ENCODE peak calls at places on chromosomes 7 and 10, in four cellular contexts. One of them, this sample, is unnamed.

GRCh38 chr7:106947244-106947728 is 82.2 kb downstream of the PIK3CG start:
- DNase-seq in SK-N-SH: peak
- DNase-seq in K562: peak
- DNase-seq in H1: peak
- DNase-seq in this sample: peak

GRCh38 chr7:117152213-117153007 is 170.4 kb downstream of the WNT2 start:
- DNase-seq in SK-N-SH: no peak
- DNase-seq in K562: no peak
- DNase-seq in H1: no peak
- DNase-seq in this sample: no peak

GRCh38 chr7:85114342-85114741 is 72.5 kb downstream of the SEMA3D start:
- DNase-seq in SK-N-SH: no peak
- DNase-seq in K562: no peak
- DNase-seq in H1: no peak
- DNase-seq in this sample: no peak

GRCh38 chr7:84245831-84246230 is 51.2 kb upstream of the SEMA3A start:
- DNase-seq in SK-N-SH: no peak
- DNase-seq in K562: no peak
- DNase-seq in H1: peak
- DNase-seq in this sample: peak

GRCh38 chr7:1725199-1725701 is 55.2 kb downstream of the ELFN1 start:
- DNase-seq in SK-N-SH: no peak
- DNase-seq in K562: no peak
- DNase-seq in H1: no peak
- DNase-seq in this sample: peak

GRCh38 chr10:52701647-52702046 is 70.9 kb downstream of the MBL2 start:
- DNase-seq in SK-N-SH: no peak
- DNase-seq in K562: no peak
- DNase-seq in H1: no peak
- DNase-seq in this sample: no peak

GRCh38 chr10:113945075-113945686 is 90.7 kb downstream of the NHLRC2 start:
- DNase-seq in SK-N-SH: no peak
- DNase-seq in K562: no peak
- DNase-seq in H1: no peak
- DNase-seq in this sample: no peak

GRCh38 chr10:48603421-48604038 is 1.3 kb downstream of the ARHGAP22 start:
- DNase-seq in SK-N-SH: no peak
- DNase-seq in K562: no peak
- DNase-seq in H1: no peak
- DNase-seq in this sample: no peak

GRCh38 chr7:151038951-151039849 is 9.1 kb upstream of the ASIC3 start:
- DNase-seq in SK-N-SH: peak
- DNase-seq in K562: peak
- DNase-seq in H1: no peak
- DNase-seq in this sample: no peak

GRCh38 chr7:100568936-100569844 is 4.5 kb downstream of the SAP25 start:
- DNase-seq in SK-N-SH: peak
- DNase-seq in K562: peak
- DNase-seq in H1: peak
- DNase-seq in this sample: peak

GRCh38 chr7:72481934-72482333 is 69.8 kb upstream of the CALN1 start:
- DNase-seq in SK-N-SH: no peak
- DNase-seq in K562: no peak
- DNase-seq in H1: no peak
- DNase-seq in this sample: no peak

GRCh38 chr10:76036410-76036940 is 605.1 kb downstream of the LRMDA start:
- DNase-seq in SK-N-SH: peak
- DNase-seq in K562: peak
- DNase-seq in H1: peak
- DNase-seq in this sample: peak

GRCh38 chr7:155799514-155799913 is 12.7 kb downstream of the SHH start:
- DNase-seq in SK-N-SH: peak
- DNase-seq in K562: no peak
- DNase-seq in H1: no peak
- DNase-seq in this sample: no peak

GRCh38 chr10:93095225-93095624 is 21.5 kb downstream of the CYP26A1 start:
- DNase-seq in SK-N-SH: no peak
- DNase-seq in K562: no peak
- DNase-seq in H1: no peak
- DNase-seq in this sample: no peak
- TF ChIP-seq TEAD4 in SK-N-SH: no peak
- TF ChIP-seq TEAD4 in K562: no peak
- TF ChIP-seq TEAD4 in H1: peak
- TF ChIP-seq TEAD4 in this sample: no peak

GRCh38 chr10:125192620-125193019 is 32.3 kb upstream of the CTBP2 start:
- DNase-seq in SK-N-SH: no peak
- DNase-seq in K562: no peak
- DNase-seq in H1: no peak
- DNase-seq in this sample: no peak
- TF ChIP-seq TEAD4 in SK-N-SH: no peak
- TF ChIP-seq TEAD4 in K562: no peak
- TF ChIP-seq TEAD4 in H1: no peak
- TF ChIP-seq TEAD4 in this sample: no peak

GRCh38 chr10:43225787-43226153 is 41.1 kb downstream of the RASGEF1A start:
- DNase-seq in SK-N-SH: no peak
- DNase-seq in K562: no peak
- DNase-seq in H1: no peak
- DNase-seq in this sample: peak
- TF ChIP-seq TEAD4 in SK-N-SH: no peak
- TF ChIP-seq TEAD4 in K562: no peak
- TF ChIP-seq TEAD4 in H1: no peak
- TF ChIP-seq TEAD4 in this sample: no peak

GRCh38 chr10:97228130-97228774 is 42.5 kb upstream of the SLIT1 start:
- DNase-seq in SK-N-SH: no peak
- DNase-seq in K562: no peak
- DNase-seq in H1: no peak
- DNase-seq in this sample: no peak
- TF ChIP-seq TEAD4 in SK-N-SH: no peak
- TF ChIP-seq TEAD4 in K562: no peak
- TF ChIP-seq TEAD4 in H1: no peak
- TF ChIP-seq TEAD4 in this sample: no peak

GRCh38 chr7:158527495-158527894 is 60.1 kb downstream of the PTPRN2 start:
- DNase-seq in SK-N-SH: no peak
- DNase-seq in K562: no peak
- DNase-seq in H1: no peak
- DNase-seq in this sample: no peak

GRCh38 chr7:158530800-158531609 is 56.6 kb downstream of the PTPRN2 start:
- DNase-seq in SK-N-SH: no peak
- DNase-seq in K562: no peak
- DNase-seq in H1: no peak
- DNase-seq in this sample: no peak

GRCh38 chr7:158527902-158528502 is 59.6 kb downstream of the PTPRN2 start:
- DNase-seq in SK-N-SH: no peak
- DNase-seq in K562: no peak
- DNase-seq in H1: no peak
- DNase-seq in this sample: no peak

GRCh38 chr7:158531661-158532060 is 56.0 kb downstream of the PTPRN2 start:
- DNase-seq in SK-N-SH: no peak
- DNase-seq in K562: no peak
- DNase-seq in H1: no peak
- DNase-seq in this sample: no peak

GRCh38 chr7:158529181-158530096 is 58.2 kb downstream of the PTPRN2 start:
- DNase-seq in SK-N-SH: peak
- DNase-seq in K562: no peak
- DNase-seq in H1: no peak
- DNase-seq in this sample: no peak
- TF ChIP-seq TEAD4 in SK-N-SH: no peak
- TF ChIP-seq TEAD4 in K562: no peak
- TF ChIP-seq TEAD4 in H1: no peak
- TF ChIP-seq TEAD4 in this sample: no peak

GRCh38 chr10:19817251-19818046 is 1.2 kb downstream of the PLXDC2 start:
- DNase-seq in SK-N-SH: peak
- DNase-seq in K562: no peak
- DNase-seq in H1: peak
- DNase-seq in this sample: peak
- TF ChIP-seq TEAD4 in SK-N-SH: no peak
- TF ChIP-seq TEAD4 in K562: no peak
- TF ChIP-seq TEAD4 in H1: no peak
- TF ChIP-seq TEAD4 in this sample: no peak

GRCh38 chr7:29921404-29922010 is 68.1 kb downstream of the SCRN1 start:
- DNase-seq in SK-N-SH: peak
- DNase-seq in K562: peak
- DNase-seq in H1: peak
- DNase-seq in this sample: peak
- TF ChIP-seq TEAD4 in SK-N-SH: no peak
- TF ChIP-seq TEAD4 in K562: no peak
- TF ChIP-seq TEAD4 in H1: no peak
- TF ChIP-seq TEAD4 in this sample: no peak